ENCODE peak calls at places on chromosome 1, in seven cellular contexts. J is stimulated activated naive B cell treated with anti-CD40 and anti-IgM and Interleukin-4, amounts not matched to agents 10 μg/mL and 1 μg/mL and 100 μg/mL, for 72 hours; Q is left colon; I is bronchial epithelial cell; O is activated CD8-positive, alpha-beta memory T cell treated with anti-CD3 and anti-CD28 coated beads for 24 hours; R is activated T-cell treated with anti-CD3 and anti-CD28 coated beads, Interleukin-2, amount 50 U/mL, for 72 hours; L is Caco-2. P is an unnamed sample.

GRCh38 chr1:212234431-212235298 is 50.5 kb upstream of the PPP2R5A start:
- DNase-seq in J (peak), Q (no peak), I (peak), O (no peak), R (peak), L (no peak), P (no peak)

GRCh38 chr1:174743654-174744561 is 255.8 kb upstream of the CACYBP start:
- DNase-seq in J (no peak), Q (no peak), I (peak), O (no peak), R (no peak), L (no peak), P (peak)

GRCh38 chr1:178580096-178580495 is 67.2 kb downstream of the TEX35 start:
- DNase-seq in J (no peak), Q (no peak), I (no peak), O (no peak), R (no peak), L (no peak), P (no peak)

GRCh38 chr1:237670296-237670695 is 220.4 kb downstream of the ZP4 start:
- DNase-seq in J (no peak), Q (no peak), I (peak), O (no peak), R (no peak), L (no peak), P (no peak)

GRCh38 chr1:53393325-53393792 is 65.5 kb upstream of the LRP8 start:
- DNase-seq in J (peak), Q (peak), I (peak), O (peak), R (peak), L (peak), P (peak)

GRCh38 chr1:77538956-77539509 is 143.4 kb downstream of the ZZZ3 start:
- DNase-seq in J (no peak), Q (no peak), I (peak), O (no peak), R (no peak), L (no peak), P (peak)

GRCh38 chr1:240405751-240406150 is 206.2 kb downstream of the GREM2 start:
- DNase-seq in J (no peak), Q (no peak), I (no peak), O (no peak), R (no peak), L (no peak), P (no peak)

GRCh38 chr1:153679337-153680119 is 1.0 kb downstream of the NPR1 start:
- DNase-seq in J (no peak), Q (no peak), I (no peak), O (peak), R (peak), L (peak), P (no peak)

GRCh38 chr1:26225033-26225831 is 8.8 kb upstream of the CEP85 start:
- DNase-seq in J (peak), Q (peak), I (peak), O (peak), R (peak), L (peak), P (peak)

GRCh38 chr1:168865850-168866620 is 137.0 kb upstream of the DPT start:
- DNase-seq in J (no peak), Q (no peak), I (no peak), O (no peak), R (no peak), L (no peak), P (no peak)

GRCh38 chr1:109181085-109181806 is 32.5 kb upstream of the SARS1 start:
- DNase-seq in J (no peak), Q (no peak), I (no peak), O (no peak), R (no peak), L (peak), P (no peak)

GRCh38 chr1:62082456-62083363 is 111.9 kb upstream of the L1TD1 start:
- DNase-seq in J (peak), Q (peak), I (peak), O (peak), R (peak), L (peak), P (peak)

GRCh38 chr1:77511440-77511840 is 171.0 kb downstream of the ZZZ3 start:
- DNase-seq in J (no peak), Q (no peak), I (peak), O (no peak), R (no peak), L (no peak), P (no peak)

GRCh38 chr1:85315789-85316188 is 39.4 kb upstream of the BCL10 start:
- DNase-seq in J (no peak), Q (no peak), I (no peak), O (no peak), R (no peak), L (no peak), P (no peak)

GRCh38 chr1:161733526-161733925 is 12.2 kb downstream of the FCRLB start:
- DNase-seq in J (no peak), Q (no peak), I (peak), O (no peak), R (no peak), L (no peak), P (no peak)

GRCh38 chr1:74732960-74733615 is at the start of the genes CRYZ and TYW3:
- DNase-seq in J (peak), Q (peak), I (peak), O (peak), R (peak), L (peak), P (peak)

GRCh38 chr1:173573596-173573995 is 29.3 kb downstream of the SLC9C2 start:
- DNase-seq in J (no peak), Q (no peak), I (peak), O (no peak), R (no peak), L (no peak), P (no peak)

GRCh38 chr1:57672741-57673140 is 248.9 kb upstream of the DAB1 start:
- DNase-seq in J (no peak), Q (no peak), I (no peak), O (no peak), R (no peak), L (no peak), P (no peak)

GRCh38 chr1:43912607-43913006 is 21.0 kb upstream of the ARTN start:
- DNase-seq in J (no peak), Q (no peak), I (peak), O (no peak), R (no peak), L (peak), P (no peak)

GRCh38 chr1:58717979-58718378 is 18.1 kb upstream of the MYSM1 start:
- DNase-seq in J (no peak), Q (no peak), I (no peak), O (peak), R (peak), L (no peak), P (no peak)

GRCh38 chr1:226541631-226542622 is 6.6 kb upstream of the STUM start:
- DNase-seq in J (no peak), Q (peak), I (peak), O (no peak), R (no peak), L (no peak), P (no peak)

GRCh38 chr1:185312361-185312760 is 4.7 kb downstream of the IVNS1ABP start:
- DNase-seq in J (no peak), Q (no peak), I (no peak), O (no peak), R (no peak), L (no peak), P (no peak)

GRCh38 chr1:195005338-195005737 is 1602.9 kb downstream of the KCNT2 start:
- DNase-seq in J (no peak), Q (no peak), I (no peak), O (no peak), R (no peak), L (no peak), P (no peak)

GRCh38 chr1:198018529-198018928 is 101.4 kb downstream of the LHX9 start:
- DNase-seq in J (no peak), Q (no peak), I (peak), O (no peak), R (no peak), L (no peak), P (no peak)

GRCh38 chr1:65209005-65209885 is 61.2 kb downstream of the AK4 start:
- DNase-seq in J (no peak), Q (peak), I (peak), O (no peak), R (no peak), L (peak), P (peak)

GRCh38 chr1:195745170-195746009 is 862.9 kb downstream of the KCNT2 start:
- DNase-seq in J (no peak), Q (no peak), I (peak), O (no peak), R (no peak), L (no peak), P (no peak)

GRCh38 chr1:226355016-226355415 is 46.1 kb upstream of the LIN9 start:
- DNase-seq in J (no peak), Q (no peak), I (no peak), O (no peak), R (no peak), L (no peak), P (no peak)

GRCh38 chr1:211675230-211676105 is at the start of gene NEK2:
- DNase-seq in J (peak), Q (peak), I (peak), O (peak), R (peak), L (peak), P (peak)

P was measured in germinal center.